ENCODE peak calls at places on chromosomes 4 and X, in four cellular contexts. P, E, S and Z are unnamed samples.

GRCh38 chr4:137635108-137635507 is 102.8 kb upstream of the PCDH18 start:
- DNase-seq in E (no peak), S (peak), P (no peak), Z (no peak)

GRCh38 chr4:73442275-73442674 is 6.3 kb downstream of the AFP start:
- DNase-seq in P (no peak), E (no peak), S (no peak), Z (no peak)

GRCh38 chr4:8151165-8151650 is 7.4 kb downstream of the ABLIM2 start:
- DNase-seq in S (no peak), E (no peak), P (no peak), Z (no peak)

GRCh38 chrX:80282535-80282934 is 137.7 kb upstream of the TENT5D start:
- DNase-seq in S (no peak), E (no peak), P (no peak), Z (no peak)

GRCh38 chr4:132642196-132642817 is 506.8 kb upstream of the PCDH10 start:
- DNase-seq in P (peak), E (peak), S (peak), Z (peak)

GRCh38 chrX:13090261-13091110 is 46.1 kb upstream of the FAM9C start:
- DNase-seq in S (peak), E (peak), P (no peak), Z (peak)

GRCh38 chr4:46432923-46433322 is 43.0 kb upstream of the GABRA2 start:
- DNase-seq in S (no peak), P (no peak), E (no peak), Z (no peak)

GRCh38 chr4:139575072-139575471 is 19.1 kb upstream of the SETD7 start:
- DNase-seq in P (no peak), S (no peak), E (no peak), Z (no peak)

GRCh38 chr4:100083289-100083688 is 107.0 kb downstream of the DDIT4L start:
- DNase-seq in E (no peak), S (no peak), P (no peak), Z (no peak)

GRCh38 chr4:117134386-117134785 is 49.0 kb upstream of the TRAM1L1 start:
- DNase-seq in S (peak), E (peak), P (peak), Z (peak)

GRCh38 chr4:13640149-13640671 is 12.7 kb upstream of the BOD1L1 start:
- DNase-seq in P (no peak), E (no peak), S (no peak), Z (peak)

GRCh38 chr4:144336633-144337032 is 196.1 kb upstream of the GYPA start:
- DNase-seq in S (no peak), E (no peak), P (no peak), Z (no peak)

GRCh38 chrX:150044556-150044955 is 106.3 kb upstream of the EOLA2 start:
- DNase-seq in E (no peak), S (no peak), P (no peak), Z (no peak)

GRCh38 chr4:1055721-1056590 is 44.5 kb downstream of the FGFRL1 start:
- DNase-seq in E (no peak), P (no peak), S (no peak), Z (peak)

GRCh38 chrX:100373673-100374072 is 36.4 kb downstream of the PCDH19 start:
- DNase-seq in E (no peak), P (no peak), S (no peak), Z (no peak)

GRCh38 chr4:156686120-156686519 is 285.5 kb downstream of the PDGFC start:
- DNase-seq in P (no peak), S (no peak), E (no peak), Z (no peak)

GRCh38 chrX:10397349-10397748 is 223.0 kb downstream of the MID1 start:
- DNase-seq in E (no peak), S (no peak), P (no peak), Z (peak)

GRCh38 chrX:10398271-10398670 is 222.1 kb downstream of the MID1 start:
- DNase-seq in S (no peak), E (no peak), P (no peak), Z (no peak)

GRCh38 chrX:10399152-10399741 is 221.1 kb downstream of the MID1 start:
- DNase-seq in S (no peak), P (no peak), E (no peak), Z (no peak)

GRCh38 chrX:10404435-10404834 is 215.9 kb downstream of the MID1 start:
- DNase-seq in S (no peak), E (no peak), P (no peak), Z (no peak)

GRCh38 chrX:10401239-10401638 is 219.1 kb downstream of the MID1 start:
- DNase-seq in P (no peak), E (no peak), S (no peak), Z (peak)
- TF ChIP-seq MYC in P (no peak), E (no peak), S (no peak), Z (no peak)

DNA sequence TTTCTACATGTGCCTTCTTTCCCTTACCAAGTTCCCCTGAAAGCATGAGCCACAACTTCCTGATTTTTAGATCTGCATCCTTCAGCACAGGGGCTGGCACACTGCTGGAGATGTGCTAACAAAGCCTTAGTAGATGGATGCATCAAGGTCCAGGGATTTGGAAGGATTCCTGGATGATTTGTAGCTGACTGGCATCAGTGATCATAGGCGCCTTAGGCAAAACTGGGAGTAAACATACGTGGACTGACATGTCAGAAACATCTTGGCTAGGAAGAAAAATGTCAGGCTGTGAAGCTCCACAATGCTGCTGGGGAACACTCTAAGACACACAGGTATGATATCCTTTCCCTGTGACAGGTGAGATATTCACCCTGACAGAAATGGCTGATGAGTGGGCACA is 156.4 kb downstream of the AMELX start:
- DNase-seq in S (no peak), P (no peak), E (no peak), Z (no peak)
- TF ChIP-seq MAX in S (no peak), P (no peak), E (no peak), Z (no peak)

DNA sequence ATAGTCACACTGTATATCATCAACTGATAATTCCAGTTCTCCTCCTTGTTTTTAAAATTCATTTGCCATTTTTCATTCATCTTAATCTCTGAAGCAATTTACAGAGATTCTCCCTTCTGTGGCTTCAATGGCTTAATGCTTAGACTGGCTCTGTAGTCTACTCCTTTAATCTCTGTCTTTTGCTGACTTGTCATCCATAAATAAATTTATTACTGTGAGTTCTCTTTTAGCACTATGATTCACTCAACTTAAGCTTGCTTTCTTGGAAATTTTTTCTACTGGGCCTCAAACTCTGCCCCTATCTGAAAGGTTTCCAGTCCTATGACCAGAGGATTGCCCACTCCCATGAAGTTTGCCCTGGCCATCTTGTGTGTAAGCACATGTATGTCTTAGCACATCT is 251.1 kb downstream of the DCLK2 start:
- DNase-seq in P (no peak), E (no peak), S (no peak), Z (no peak)
- TF ChIP-seq MYC in P (no peak), E (no peak), S (no peak), Z (no peak)

GRCh38 chr4:57231781-57232180 is 121.6 kb upstream of the IGFBP7 start:
- DNase-seq in E (no peak), S (no peak), P (no peak), Z (no peak)

GRCh38 chr4:57233391-57233790 is 123.2 kb upstream of the IGFBP7 start:
- DNase-seq in P (no peak), S (no peak), E (peak), Z (no peak)

DNA sequence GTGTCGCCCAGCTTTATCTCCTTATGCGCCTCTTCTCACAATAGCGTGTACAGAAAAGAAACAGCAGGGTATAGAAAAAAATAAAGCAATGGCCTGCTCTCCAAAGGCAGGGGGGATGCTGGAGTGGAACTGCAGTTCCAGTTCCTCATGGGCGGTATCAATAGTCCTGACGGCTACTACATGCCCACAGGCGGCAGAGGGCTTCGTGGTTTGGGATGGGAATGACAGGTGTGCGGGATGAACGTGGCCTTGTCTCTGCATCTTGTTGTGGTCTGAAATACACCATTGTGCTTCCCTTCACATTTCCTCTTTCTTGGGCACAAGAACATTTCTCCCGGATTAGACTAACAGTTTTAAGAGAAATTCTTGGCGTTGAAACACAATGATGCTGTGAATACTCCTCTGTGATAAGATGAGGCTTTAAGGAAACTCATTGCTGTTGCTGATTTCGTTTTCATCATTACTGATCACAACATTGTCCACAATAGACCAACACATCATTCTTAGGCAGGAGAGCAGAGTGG is 124.1 kb upstream of the IGFBP7 start:
- DNase-seq in S (no peak), E (no peak), P (no peak), Z (no peak)
- TF ChIP-seq MAX in S (no peak), E (no peak), P (no peak), Z (no peak)

GRCh38 chrX:51421972-51422371 is 74.4 kb downstream of the NUDT11 start:
- DNase-seq in P (no peak), E (no peak), S (no peak), Z (no peak)

DNA sequence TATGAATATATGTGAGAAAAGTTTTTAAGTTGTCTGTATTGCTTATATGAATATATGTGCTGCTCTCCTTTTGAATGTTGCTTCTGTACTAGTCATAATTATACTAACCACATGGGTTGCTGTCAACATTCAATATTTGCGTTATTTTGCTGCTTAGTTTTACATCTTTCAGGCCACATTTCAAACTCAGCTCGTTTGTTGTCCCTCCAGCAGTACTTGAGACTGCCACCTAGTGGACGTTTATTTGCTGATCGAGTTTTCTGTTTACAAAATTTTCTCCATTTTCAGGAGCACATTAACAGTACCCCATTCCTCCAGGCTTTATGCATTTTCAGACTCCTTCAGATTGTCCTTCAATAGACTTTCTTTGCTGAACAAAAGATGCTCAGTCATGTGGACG is 75.8 kb downstream of the NUDT11 start:
- DNase-seq in P (peak), E (peak), S (peak), Z (peak)
- TF ChIP-seq MYC in P (no peak), E (no peak), S (no peak), Z (no peak)

GRCh38 chr4:94642561-94642866 is 115.2 kb upstream of the BMPR1B start:
- DNase-seq in P (no peak), E (no peak), S (no peak), Z (no peak)
- TF ChIP-seq MAX in P (no peak), E (no peak), S (no peak), Z (no peak)